ENCODE peak calls at places on chromosome X, in four cellular contexts. G is MM.1S, I is upper lobe of left lung, Z is cardiac muscle cell. N is an unnamed sample. For H3K4me1 and H3K9me3, the result is how much of the 10 kb centered on the place peaks cover.

GRCh38 chrX:19683817-19684216 is 168.5 kb upstream of the MAP3K15 start:
- DNase-seq in G (no peak), I (no peak), Z (no peak), N (no peak)

GRCh38 chrX:100659431-100660137 is 15.6 kb downstream of the SRPX2 start:
- DNase-seq in G (no peak), I (no peak), Z (no peak), N (no peak)

GRCh38 chrX:137891431-137891830 is 325.5 kb downstream of the ZIC3 start:
- DNase-seq in G (no peak), I (no peak), Z (no peak), N (no peak)

GRCh38 chrX:133745361-133745760 is 240.0 kb downstream of the GPC3 start:
- DNase-seq in G (peak), I (no peak), Z (no peak), N (no peak)

GRCh38 chrX:150364347-150365050 is 1.4 kb downstream of the MAMLD1 start:
- DNase-seq in G (no peak), I (peak), Z (peak), N (no peak)

GRCh38 chrX:69038188-69038587 is 127.1 kb downstream of the PJA1 start:
- DNase-seq in G (no peak), I (no peak), Z (no peak), N (no peak)

GRCh38 chrX:115173181-115173580 is 16.0 kb upstream of the RBMXL3 start:
- DNase-seq in G (no peak), I (no peak), Z (no peak), N (no peak)

GRCh38 chrX:31036895-31037294 is 34.9 kb downstream of the FTHL17 start:
- DNase-seq in G (peak), I (no peak), Z (peak), N (peak)

GRCh38 chrX:73267979-73268378 is 53.3 kb upstream of the NAP1L2 start:
- DNase-seq in G (no peak), I (no peak), Z (no peak), N (no peak)

GRCh38 chrX:74535211-74535621 is 79.2 kb downstream of the RLIM start:
- DNase-seq in G (peak), I (no peak), Z (peak), N (peak)

GRCh38 chrX:118627084-118627758 is 100.2 kb upstream of the IL13RA1 start:
- DNase-seq in G (peak), I (no peak), Z (no peak), N (no peak)

GRCh38 chrX:119073200-119073905 is 560 bp downstream of the CT47C1 start:
- DNase-seq in G (no peak), I (peak), Z (no peak), N (no peak)

GRCh38 chrX:132433551-132433950 is 55.3 kb downstream of the MBNL3 start:
- DNase-seq in G (no peak), I (no peak), Z (no peak), N (no peak)

GRCh38 chrX:111337067-111337466 is 66.8 kb upstream of the CAPN6 start:
- DNase-seq in G (no peak), I (no peak), Z (no peak), N (no peak)

GRCh38 chrX:13473666-13474516 is 95.5 kb upstream of the EGFL6 start:
- DNase-seq in G (peak), I (no peak), Z (peak), N (no peak)

GRCh38 chrX:136667446-136668168 is 19.6 kb downstream of the CD40LG start:
- DNase-seq in G (no peak), I (no peak), Z (no peak), N (no peak)

GRCh38 chrX:69216911-69217310 is 51.7 kb upstream of the PJA1 start:
- DNase-seq in G (no peak), I (no peak), Z (no peak), N (no peak)

GRCh38 chrX:153526801-153527599 is 9.6 kb downstream of the ATP2B3 start:
- DNase-seq in G (no peak), I (no peak), Z (no peak), N (peak)

GRCh38 chrX:46758163-46758955 is 559 bp downstream of the SLC9A7 start:
- DNase-seq in G (no peak), I (peak), Z (peak), N (no peak)

GRCh38 chrX:14872851-14873675 is at the start of the genes FANCB and MOSPD2:
- DNase-seq in G (peak), I (peak), Z (peak), N (peak)
- H3K4me3 ChIP-seq in G (peak), I (peak), Z (peak), N (peak)

DNA sequence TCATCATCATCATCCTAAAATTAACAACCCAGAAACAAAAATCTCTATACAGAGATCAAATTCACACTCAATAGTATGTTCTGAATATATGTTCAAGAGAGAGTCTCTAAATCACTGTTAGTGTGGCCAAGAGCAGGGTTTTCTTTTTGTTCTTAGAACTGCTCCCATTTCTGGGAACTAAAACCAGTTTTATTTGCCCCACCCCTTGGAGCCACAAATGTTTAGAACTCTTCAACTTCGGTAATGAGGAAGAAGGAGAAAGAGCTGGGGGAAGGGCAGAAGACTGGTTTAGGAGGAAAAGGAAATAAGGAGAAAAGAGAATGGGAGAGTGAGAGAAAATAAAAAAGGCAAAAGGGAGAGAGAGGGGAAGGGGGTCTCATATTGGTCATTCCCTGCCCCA is 32.3 kb downstream of the CYBB start:
- DNase-seq in G (no peak), I (no peak), Z (no peak), N (no peak)
- H3K4me1 ChIP-seq in G (under half), I (under half), Z (under half), N (under half)

GRCh38 chrX:143940119-143940518 is 56.2 kb downstream of the UBE2NL start:
- DNase-seq in G (no peak), I (no peak), Z (no peak), N (no peak)
- H3K9me3 ChIP-seq in G (under half), I (under half), Z (under half), N (under half)

DNA sequence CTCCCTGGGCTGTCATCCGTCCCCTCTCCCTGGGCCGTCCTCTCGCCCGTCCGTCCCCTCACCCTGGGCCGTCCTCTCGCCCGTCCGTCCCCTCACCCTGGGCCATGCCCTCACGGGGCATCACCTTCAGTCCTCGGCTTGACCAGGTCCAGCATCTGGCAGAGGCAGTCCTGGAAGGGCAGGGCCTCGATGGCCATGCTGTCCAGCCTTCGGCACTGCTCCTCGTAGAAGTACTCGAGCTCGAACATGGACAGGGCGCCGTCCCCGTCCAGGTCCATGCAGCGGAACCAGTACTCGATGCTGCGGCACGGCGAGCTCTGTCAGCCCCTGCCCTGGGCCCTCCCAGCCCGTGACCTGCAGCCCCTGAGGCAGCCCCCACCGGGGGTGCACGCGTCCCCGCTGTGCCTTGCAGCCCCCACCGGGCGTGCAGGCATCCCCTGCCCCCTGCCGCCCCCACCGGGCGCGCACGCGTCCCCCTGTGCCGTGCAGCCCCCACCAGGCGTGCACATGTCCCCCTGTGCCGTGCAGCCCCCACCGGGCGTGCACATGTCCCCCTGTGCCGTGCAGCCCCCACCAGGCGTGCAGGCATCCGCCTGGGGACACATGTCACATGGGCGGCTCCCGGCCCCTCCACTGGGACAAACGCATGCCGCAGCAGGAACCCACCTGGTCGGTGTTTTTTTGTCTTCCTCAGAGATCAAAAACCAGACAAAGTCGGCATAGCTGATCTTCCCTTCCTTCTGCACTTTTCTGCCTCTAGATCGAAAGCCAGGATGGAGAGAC is 22.2 kb upstream of the GTPBP6 start:
- DNase-seq in G (no peak), I (peak), Z (no peak), N (no peak)
- H3K4me3 ChIP-seq in G (no peak), I (no peak), Z (no peak), N (no peak)